ENCODE peak calls at places on chromosomes 3 and 15, in ten cellular contexts. One of them, this sample, is unnamed.

GRCh38 chr3:49553320-49553689 is 972 bp upstream of the BSN start:
- DNase-seq in astrocyte of the spinal cord: no peak
- DNase-seq in DND-41: no peak
- DNase-seq in WERI-Rb-1: no peak
- DNase-seq in WTC11: no peak
- DNase-seq in psoas muscle: no peak
- DNase-seq in epithelial cell of proximal tubule: no peak
- DNase-seq in CD4-positive, alpha-beta T cell: no peak
- DNase-seq in astrocyte: no peak
- DNase-seq in right atrium auricular region: no peak
- DNase-seq in this sample: no peak

GRCh38 chr15:94230886-94231727 is at the start of gene MCTP2:
- DNase-seq in WERI-Rb-1: no peak
- DNase-seq in DND-41: peak
- DNase-seq in astrocyte of the spinal cord: peak
- DNase-seq in psoas muscle: peak
- DNase-seq in astrocyte: peak
- DNase-seq in WTC11: peak
- DNase-seq in right atrium auricular region: peak
- DNase-seq in epithelial cell of proximal tubule: peak
- DNase-seq in CD4-positive, alpha-beta T cell: peak
- DNase-seq in this sample: peak

GRCh38 chr3:103025880-103026279 is 591.1 kb downstream of the ZPLD1 start:
- DNase-seq in WTC11: no peak
- DNase-seq in right atrium auricular region: no peak
- DNase-seq in epithelial cell of proximal tubule: no peak
- DNase-seq in psoas muscle: no peak
- DNase-seq in astrocyte: no peak
- DNase-seq in CD4-positive, alpha-beta T cell: no peak
- DNase-seq in DND-41: no peak
- DNase-seq in WERI-Rb-1: no peak
- DNase-seq in astrocyte of the spinal cord: no peak
- DNase-seq in this sample: no peak

GRCh38 chr15:60799885-60800728 is 321.2 kb upstream of the ICE2 start:
- DNase-seq in right atrium auricular region: no peak
- DNase-seq in astrocyte: peak
- DNase-seq in DND-41: no peak
- DNase-seq in astrocyte of the spinal cord: peak
- DNase-seq in psoas muscle: no peak
- DNase-seq in WTC11: no peak
- DNase-seq in epithelial cell of proximal tubule: no peak
- DNase-seq in WERI-Rb-1: no peak
- DNase-seq in CD4-positive, alpha-beta T cell: no peak
- DNase-seq in this sample: no peak

GRCh38 chr3:129112308-129113052 is 9.1 kb downstream of the RAB43 start:
- DNase-seq in epithelial cell of proximal tubule: no peak
- DNase-seq in right atrium auricular region: no peak
- DNase-seq in DND-41: peak
- DNase-seq in WTC11: no peak
- DNase-seq in WERI-Rb-1: no peak
- DNase-seq in psoas muscle: no peak
- DNase-seq in CD4-positive, alpha-beta T cell: no peak
- DNase-seq in astrocyte of the spinal cord: peak
- DNase-seq in astrocyte: no peak
- DNase-seq in this sample: no peak

GRCh38 chr15:88243895-88244787 is 12.4 kb downstream of the NTRK3 start:
- DNase-seq in WERI-Rb-1: peak
- DNase-seq in astrocyte: no peak
- DNase-seq in psoas muscle: no peak
- DNase-seq in CD4-positive, alpha-beta T cell: no peak
- DNase-seq in DND-41: peak
- DNase-seq in right atrium auricular region: no peak
- DNase-seq in astrocyte of the spinal cord: peak
- DNase-seq in WTC11: peak
- DNase-seq in epithelial cell of proximal tubule: no peak
- DNase-seq in this sample: no peak

GRCh38 chr15:48974865-48975264 is 11.1 kb upstream of the SHC4 start:
- DNase-seq in DND-41: no peak
- DNase-seq in WERI-Rb-1: peak
- DNase-seq in right atrium auricular region: no peak
- DNase-seq in astrocyte: no peak
- DNase-seq in CD4-positive, alpha-beta T cell: no peak
- DNase-seq in psoas muscle: no peak
- DNase-seq in astrocyte of the spinal cord: no peak
- DNase-seq in epithelial cell of proximal tubule: no peak
- DNase-seq in WTC11: no peak
- DNase-seq in this sample: no peak

GRCh38 chr3:150303776-150304175 is 104.3 kb upstream of the TSC22D2 start:
- DNase-seq in DND-41: no peak
- DNase-seq in epithelial cell of proximal tubule: no peak
- DNase-seq in psoas muscle: no peak
- DNase-seq in astrocyte: no peak
- DNase-seq in CD4-positive, alpha-beta T cell: no peak
- DNase-seq in WTC11: peak
- DNase-seq in WERI-Rb-1: peak
- DNase-seq in right atrium auricular region: no peak
- DNase-seq in astrocyte of the spinal cord: no peak
- DNase-seq in this sample: no peak

GRCh38 chr15:69160976-69161877 is 792 bp downstream of the GLCE start:
- DNase-seq in WERI-Rb-1: peak
- DNase-seq in CD4-positive, alpha-beta T cell: no peak
- DNase-seq in DND-41: peak
- DNase-seq in psoas muscle: peak
- DNase-seq in astrocyte of the spinal cord: peak
- DNase-seq in epithelial cell of proximal tubule: no peak
- DNase-seq in right atrium auricular region: no peak
- DNase-seq in astrocyte: no peak
- DNase-seq in WTC11: peak
- DNase-seq in this sample: peak

GRCh38 chr3:124372784-124373183 is 357.5 kb upstream of the UMPS start:
- DNase-seq in epithelial cell of proximal tubule: no peak
- DNase-seq in psoas muscle: no peak
- DNase-seq in WTC11: peak
- DNase-seq in astrocyte of the spinal cord: no peak
- DNase-seq in WERI-Rb-1: no peak
- DNase-seq in right atrium auricular region: no peak
- DNase-seq in DND-41: no peak
- DNase-seq in CD4-positive, alpha-beta T cell: no peak
- DNase-seq in astrocyte: no peak
- DNase-seq in this sample: no peak

GRCh38 chr3:153130312-153130977 is 31.6 kb upstream of the RAP2B start:
- DNase-seq in psoas muscle: no peak
- DNase-seq in epithelial cell of proximal tubule: no peak
- DNase-seq in astrocyte: peak
- DNase-seq in WERI-Rb-1: no peak
- DNase-seq in WTC11: no peak
- DNase-seq in DND-41: no peak
- DNase-seq in astrocyte of the spinal cord: peak
- DNase-seq in right atrium auricular region: no peak
- DNase-seq in CD4-positive, alpha-beta T cell: no peak
- DNase-seq in this sample: no peak

GRCh38 chr3:464255-464654 is 267.7 kb downstream of the CHL1 start:
- DNase-seq in DND-41: no peak
- DNase-seq in astrocyte: no peak
- DNase-seq in WERI-Rb-1: no peak
- DNase-seq in CD4-positive, alpha-beta T cell: no peak
- DNase-seq in astrocyte of the spinal cord: no peak
- DNase-seq in WTC11: no peak
- DNase-seq in psoas muscle: no peak
- DNase-seq in epithelial cell of proximal tubule: no peak
- DNase-seq in right atrium auricular region: no peak
- DNase-seq in this sample: no peak
- TF ChIP-seq CTCF in DND-41: no peak
- TF ChIP-seq CTCF in astrocyte: no peak
- TF ChIP-seq CTCF in WERI-Rb-1: no peak
- TF ChIP-seq CTCF in CD4-positive, alpha-beta T cell: no peak
- TF ChIP-seq CTCF in astrocyte of the spinal cord: no peak
- TF ChIP-seq CTCF in WTC11: no peak
- TF ChIP-seq CTCF in psoas muscle: no peak
- TF ChIP-seq CTCF in epithelial cell of proximal tubule: no peak
- TF ChIP-seq CTCF in right atrium auricular region: no peak
- TF ChIP-seq CTCF in this sample: no peak

DNA sequence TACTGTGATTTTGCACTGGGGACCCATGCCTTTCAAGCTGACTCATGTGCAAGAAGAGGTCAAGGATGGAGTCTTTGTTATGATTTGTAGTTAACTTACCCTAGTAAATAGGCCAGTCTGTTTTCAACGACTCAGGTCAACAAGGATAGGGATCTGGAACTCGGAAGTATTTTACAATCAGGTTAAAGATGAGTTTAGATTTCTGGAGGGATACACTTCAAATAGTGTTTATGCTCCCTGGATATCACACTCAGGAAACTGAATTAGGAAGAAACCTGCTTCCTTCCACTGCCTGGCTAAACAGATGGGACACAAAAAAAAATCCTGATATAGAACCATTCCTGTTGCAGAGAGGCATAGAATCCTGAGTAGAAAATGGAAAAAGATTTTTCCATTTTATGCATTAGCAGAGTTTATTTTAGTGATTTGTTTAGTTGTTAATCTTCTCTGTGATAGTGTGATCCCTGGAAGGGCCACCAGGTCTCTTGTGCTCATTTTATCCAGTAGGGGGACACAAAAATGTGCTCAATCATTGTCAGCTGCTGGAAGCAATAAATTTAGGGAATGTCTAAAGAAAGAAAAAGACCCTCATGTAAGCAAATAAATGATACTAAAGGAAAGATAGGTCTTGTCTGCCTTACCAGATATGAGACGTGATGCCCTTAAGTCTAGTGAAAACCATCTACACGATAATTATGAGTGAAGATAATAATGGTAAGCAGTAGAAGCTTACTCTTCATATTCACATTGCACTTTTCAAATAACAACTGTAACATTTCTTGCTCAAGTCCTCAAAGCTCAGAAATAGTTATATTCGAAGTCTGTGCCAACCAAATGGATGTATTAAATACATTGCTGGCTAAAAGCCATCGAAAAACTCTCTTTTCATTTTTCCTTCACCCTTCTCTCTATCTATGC is 452.1 kb upstream of the KCNMB2 start:
- DNase-seq in epithelial cell of proximal tubule: no peak
- DNase-seq in CD4-positive, alpha-beta T cell: no peak
- DNase-seq in astrocyte of the spinal cord: peak
- DNase-seq in WERI-Rb-1: no peak
- DNase-seq in right atrium auricular region: no peak
- DNase-seq in DND-41: peak
- DNase-seq in astrocyte: no peak
- DNase-seq in WTC11: no peak
- DNase-seq in psoas muscle: no peak
- DNase-seq in this sample: no peak
- TF ChIP-seq CTCF in epithelial cell of proximal tubule: peak
- TF ChIP-seq CTCF in CD4-positive, alpha-beta T cell: peak
- TF ChIP-seq CTCF in astrocyte of the spinal cord: peak
- TF ChIP-seq CTCF in WERI-Rb-1: peak
- TF ChIP-seq CTCF in right atrium auricular region: peak
- TF ChIP-seq CTCF in DND-41: peak
- TF ChIP-seq CTCF in astrocyte: peak
- TF ChIP-seq CTCF in WTC11: peak
- TF ChIP-seq CTCF in psoas muscle: peak
- TF ChIP-seq CTCF in this sample: peak

DNA sequence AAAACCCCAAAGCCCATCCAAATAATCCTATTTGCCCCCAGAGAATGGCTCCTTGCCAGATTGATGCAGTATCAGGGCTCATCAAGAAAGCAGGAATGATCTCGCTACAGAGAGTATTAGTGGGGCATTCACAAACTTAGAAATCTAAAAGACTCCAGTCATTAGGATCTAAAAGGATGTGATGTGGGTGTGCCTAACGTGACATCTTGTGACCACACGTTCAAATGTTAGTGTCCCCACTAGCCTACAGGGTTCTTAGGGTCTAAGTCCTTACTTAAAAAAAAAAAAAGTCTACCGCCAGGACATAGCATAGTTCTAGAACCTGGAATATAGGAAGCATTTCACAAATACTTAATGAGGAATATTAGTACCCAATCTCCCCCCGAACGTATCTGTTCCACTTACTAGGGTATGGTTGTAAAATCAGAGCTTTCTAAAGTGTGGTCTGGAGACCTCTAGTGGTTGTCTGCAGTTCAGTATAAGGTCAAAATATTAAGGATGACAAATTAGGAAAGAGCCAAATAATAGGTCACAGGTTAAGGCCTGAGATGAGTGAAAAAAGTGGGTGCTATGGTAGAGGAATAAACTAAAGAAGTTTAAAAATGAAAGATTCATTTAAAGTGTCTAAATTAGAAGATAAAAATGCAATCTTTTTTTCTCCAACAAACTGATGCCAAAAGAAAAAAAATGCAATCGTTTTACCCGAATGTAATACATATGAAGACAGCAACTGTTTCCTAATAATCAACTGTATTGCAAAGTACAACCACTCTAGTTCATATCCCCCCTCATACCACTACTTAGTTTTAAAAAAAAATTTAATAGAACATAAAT is 4.2 kb upstream of the CHRM5 start:
- DNase-seq in epithelial cell of proximal tubule: no peak
- DNase-seq in CD4-positive, alpha-beta T cell: no peak
- DNase-seq in WTC11: no peak
- DNase-seq in right atrium auricular region: no peak
- DNase-seq in psoas muscle: no peak
- DNase-seq in astrocyte: peak
- DNase-seq in WERI-Rb-1: no peak
- DNase-seq in astrocyte of the spinal cord: peak
- DNase-seq in DND-41: no peak
- DNase-seq in this sample: no peak
- TF ChIP-seq CTCF in epithelial cell of proximal tubule: peak
- TF ChIP-seq CTCF in CD4-positive, alpha-beta T cell: no peak
- TF ChIP-seq CTCF in WTC11: no peak
- TF ChIP-seq CTCF in right atrium auricular region: no peak
- TF ChIP-seq CTCF in psoas muscle: peak
- TF ChIP-seq CTCF in astrocyte: peak
- TF ChIP-seq CTCF in WERI-Rb-1: peak
- TF ChIP-seq CTCF in astrocyte of the spinal cord: peak
- TF ChIP-seq CTCF in DND-41: peak
- TF ChIP-seq CTCF in this sample: peak

DNA sequence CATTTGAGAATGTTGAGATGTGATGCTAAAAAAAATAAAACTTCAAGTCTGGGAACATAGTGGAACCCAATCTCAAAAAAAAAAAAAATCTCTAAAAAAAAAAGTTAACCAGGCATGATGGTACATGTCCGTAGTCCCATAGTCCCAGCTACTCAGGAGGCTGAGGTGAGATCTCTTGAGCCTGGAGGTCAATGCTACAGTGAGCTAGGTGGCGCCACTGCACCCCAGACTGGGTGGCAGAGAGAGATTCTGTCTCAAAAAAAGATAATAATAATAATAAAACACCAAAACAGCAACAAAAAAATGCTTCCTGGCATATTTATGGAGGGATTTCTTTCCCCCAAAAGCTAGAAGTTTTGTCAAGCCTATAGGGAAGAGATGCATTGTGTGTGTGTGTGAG is 361.6 kb downstream of the ROBO1 start:
- DNase-seq in epithelial cell of proximal tubule: no peak
- DNase-seq in astrocyte of the spinal cord: no peak
- DNase-seq in astrocyte: no peak
- DNase-seq in DND-41: no peak
- DNase-seq in WTC11: peak
- DNase-seq in WERI-Rb-1: peak
- DNase-seq in right atrium auricular region: no peak
- DNase-seq in CD4-positive, alpha-beta T cell: no peak
- DNase-seq in psoas muscle: no peak
- DNase-seq in this sample: no peak
- TF ChIP-seq CTCF in epithelial cell of proximal tubule: peak
- TF ChIP-seq CTCF in astrocyte of the spinal cord: peak
- TF ChIP-seq CTCF in astrocyte: no peak
- TF ChIP-seq CTCF in DND-41: no peak
- TF ChIP-seq CTCF in WTC11: peak
- TF ChIP-seq CTCF in WERI-Rb-1: peak
- TF ChIP-seq CTCF in right atrium auricular region: no peak
- TF ChIP-seq CTCF in CD4-positive, alpha-beta T cell: no peak
- TF ChIP-seq CTCF in psoas muscle: peak
- TF ChIP-seq CTCF in this sample: no peak

GRCh38 chr3:60274646-60275045 is 976.6 kb downstream of the FHIT start:
- DNase-seq in WERI-Rb-1: no peak
- DNase-seq in CD4-positive, alpha-beta T cell: no peak
- DNase-seq in epithelial cell of proximal tubule: no peak
- DNase-seq in WTC11: no peak
- DNase-seq in DND-41: no peak
- DNase-seq in astrocyte of the spinal cord: no peak
- DNase-seq in psoas muscle: no peak
- DNase-seq in astrocyte: no peak
- DNase-seq in right atrium auricular region: no peak
- DNase-seq in this sample: no peak
- TF ChIP-seq CTCF in WERI-Rb-1: no peak
- TF ChIP-seq CTCF in CD4-positive, alpha-beta T cell: no peak
- TF ChIP-seq CTCF in epithelial cell of proximal tubule: no peak
- TF ChIP-seq CTCF in WTC11: no peak
- TF ChIP-seq CTCF in DND-41: no peak
- TF ChIP-seq CTCF in astrocyte of the spinal cord: no peak
- TF ChIP-seq CTCF in psoas muscle: no peak
- TF ChIP-seq CTCF in astrocyte: no peak
- TF ChIP-seq CTCF in right atrium auricular region: no peak
- TF ChIP-seq CTCF in this sample: no peak

This sample was measured in progenitor cell of endocrine pancreas.